ENCODE peak calls at places on chromosome 21, in five cellular contexts. Q is effector memory CD4-positive, alpha-beta T cell; T is T-helper 9 cell; I is AG10803; Y is mucosa of descending colon. C is an unnamed sample.

GRCh38 chr21:18986197-18986596 is 582.6 kb upstream of the TMPRSS15 start:
- DNase-seq in Q (no peak), T (no peak), I (no peak), Y (no peak), C (no peak)

GRCh38 chr21:45285266-45285931 is 2.3 kb downstream of the POFUT2 start:
- DNase-seq in Q (no peak), T (no peak), I (no peak), Y (no peak), C (no peak)

GRCh38 chr21:36203603-36203889 is 46.9 kb downstream of the DOP1B start:
- DNase-seq in Q (no peak), T (no peak), I (peak; percentile 78), Y (no peak), C (peak; percentile 57)

GRCh38 chr21:46284077-46284644 is 1.2 kb downstream of the MCM3AP start:
- DNase-seq in Q (no peak), T (no peak), I (no peak), Y (no peak), C (no peak)

GRCh38 chr21:45029298-45029967 is 44.9 kb upstream of the ADARB1 start:
- DNase-seq in Q (no peak), T (no peak), I (peak; percentile 50), Y (no peak), C (no peak)

GRCh38 chr21:35796834-35797233 is 263.5 kb downstream of the SETD4 start:
- DNase-seq in Q (no peak), T (no peak), I (no peak), Y (no peak), C (no peak)

GRCh38 chr21:15211491-15212133 is 146.8 kb upstream of the NRIP1 start:
- DNase-seq in Q (no peak), T (no peak), I (no peak), Y (no peak), C (no peak)

GRCh38 chr21:31872452-31873274 is at the start of gene HUNK:
- DNase-seq in Q (no peak), T (no peak), I (peak; percentile 56), Y (peak; percentile 66), C (no peak)

GRCh38 chr21:21163904-21164303 is 165.7 kb downstream of the NCAM2 start:
- DNase-seq in Q (peak; percentile 6), T (peak; percentile 10), I (peak; percentile 76), Y (no peak), C (peak; percentile 35)

GRCh38 chr21:18161841-18162240 is 82.8 kb upstream of the CHODL start:
- DNase-seq in Q (no peak), T (no peak), I (no peak), Y (no peak), C (no peak)

GRCh38 chr21:46189959-46190490 is 5.8 kb upstream of the SPATC1L start:
- DNase-seq in Q (no peak), T (no peak), I (no peak), Y (no peak), C (no peak)

GRCh38 chr21:34083357-34083756 is 10.0 kb downstream of the MRPS6 start:
- DNase-seq in Q (no peak), T (no peak), I (no peak), Y (no peak), C (no peak)

GRCh38 chr21:39313042-39313456 is 383 bp downstream of the BRWD1 start:
- DNase-seq in Q (peak; percentile 16), T (peak; percentile 15), I (no peak), Y (peak; percentile 78), C (no peak)

GRCh38 chr21:45549670-45550463 is 7.6 kb upstream of the SLC19A1 start:
- DNase-seq in Q (no peak), T (no peak), I (no peak), Y (peak; percentile 68), C (no peak)

GRCh38 chr21:32018381-32018780 is 145.6 kb downstream of the HUNK start:
- DNase-seq in Q (no peak), T (no peak), I (no peak), Y (no peak), C (no peak)

GRCh38 chr21:42777757-42778344 is 101.5 kb downstream of the WDR4 start:
- DNase-seq in Q (no peak), T (no peak), I (no peak), Y (no peak), C (no peak)

GRCh38 chr21:33762798-33763572 is 120.7 kb downstream of the ITSN1 start:
- DNase-seq in Q (no peak), T (no peak), I (peak; percentile 45), Y (no peak), C (no peak)

GRCh38 chr21:43269981-43270670 is 101.3 kb downstream of the CRYAA start:
- DNase-seq in Q (no peak), T (no peak), I (no peak), Y (peak; percentile 25), C (no peak)

GRCh38 chr21:44454747-44455523 is at the start of gene LRRC3:
- DNase-seq in Q (peak; percentile 80), T (peak; percentile 82), I (peak; percentile 73), Y (peak; percentile 90), C (no peak)

GRCh38 chr21:29315155-29315749 is 16.5 kb downstream of the BACH1 start:
- DNase-seq in Q (no peak), T (no peak), I (no peak), Y (no peak), C (no peak)

GRCh38 chr21:30126575-30126974 is 40.0 kb downstream of the CLDN17 start:
- DNase-seq in Q (no peak), T (no peak), I (no peak), Y (no peak), C (no peak)

GRCh38 chr21:45971487-45972352 is 9.8 kb upstream of the COL6A1 start:
- DNase-seq in Q (no peak), T (no peak), I (peak; percentile 94), Y (peak; percentile 57), C (peak; percentile 92)

GRCh38 chr21:16046625-16047340 is 317.0 kb downstream of the USP25 start:
- DNase-seq in Q (no peak), T (no peak), I (peak; percentile 4), Y (no peak), C (peak; percentile 35)

GRCh38 chr21:35925497-35925896 is 134.8 kb downstream of the SETD4 start:
- DNase-seq in Q (no peak), T (no peak), I (peak; percentile 28), Y (no peak), C (no peak)

GRCh38 chr21:43779660-43780059 is 3.6 kb upstream of the CSTB start:
- DNase-seq in Q (no peak), T (no peak), I (no peak), Y (no peak), C (no peak)

GRCh38 chr21:43904316-43904925 is 39.4 kb downstream of the AGPAT3 start:
- DNase-seq in Q (no peak), T (no peak), I (no peak), Y (no peak), C (no peak)

GRCh38 chr21:36127977-36128376 is 6.9 kb upstream of the CBR3 start:
- DNase-seq in Q (no peak), T (no peak), I (no peak), Y (no peak), C (no peak)